ENCODE peak calls at places on chromosomes 11 and 22, in five cellular contexts. M is neuronal stem cell; X is CD8-positive, alpha-beta T cell; P is heart right ventricle; N is PC-3. A is an unnamed sample. For H3K9me3, the result is how much of the 10 kb centered on the place peaks cover.

GRCh38 chr11:57658023-57658361 is 430 bp downstream of the CLP1 start:
- DNase-seq in M (no peak), X (no peak), P (no peak), N (no peak), A (no peak)

GRCh38 chr11:27720277-27720830 is 20.1 kb upstream of the BDNF start:
- DNase-seq in M (peak), X (no peak), P (peak), N (peak), A (no peak)

GRCh38 chr11:14012836-14013235 is 50.3 kb downstream of the SPON1 start:
- DNase-seq in M (no peak), X (no peak), P (no peak), N (no peak), A (no peak)

GRCh38 chr11:130772266-130773227 is 143.7 kb downstream of the SNX19 start:
- DNase-seq in M (no peak), X (no peak), P (no peak), N (peak), A (no peak)

GRCh38 chr11:97269527-97269926 is 879.7 kb downstream of the JRKL start:
- DNase-seq in M (peak), X (no peak), P (no peak), N (peak), A (no peak)

GRCh38 chr11:23288001-23288783 is 427.9 kb upstream of the CCDC179 start:
- DNase-seq in M (no peak), X (no peak), P (no peak), N (peak), A (no peak)

GRCh38 chr22:19036523-19037273 is 85.5 kb downstream of the DGCR2 start:
- DNase-seq in M (no peak), X (no peak), P (no peak), N (no peak), A (no peak)

GRCh38 chr11:71452354-71453020 is 516 bp upstream of the NADSYN1 start:
- DNase-seq in M (no peak), X (peak), P (peak), N (peak), A (peak)

GRCh38 chr11:26228778-26229177 is 103.2 kb upstream of the ANO3 start:
- DNase-seq in M (no peak), X (no peak), P (no peak), N (peak), A (no peak)

GRCh38 chr11:84853841-84854497 is 773.2 kb downstream of the DLG2 start:
- DNase-seq in M (no peak), X (no peak), P (no peak), N (no peak), A (no peak)

GRCh38 chr11:697811-698311 is 2.2 kb downstream of the TMEM80 start:
- DNase-seq in M (no peak), X (no peak), P (no peak), N (peak), A (no peak)

GRCh38 chr11:9250139-9250582 is 15.0 kb downstream of the DENND5A start:
- DNase-seq in M (no peak), X (peak), P (no peak), N (no peak), A (no peak)

GRCh38 chr11:111730871-111731591 is 35.2 kb downstream of the PPP2R1B start:
- DNase-seq in M (no peak), X (no peak), P (no peak), N (peak), A (peak)

GRCh38 chr11:100869328-100869727 is 182.2 kb downstream of the ARHGAP42 start:
- DNase-seq in M (no peak), X (no peak), P (no peak), N (no peak), A (no peak)

GRCh38 chr22:40741116-40741515 is 61.8 kb downstream of the MCHR1 start:
- DNase-seq in M (no peak), X (no peak), P (no peak), N (no peak), A (no peak)

GRCh38 chr22:46057762-46058420 is 80.9 kb upstream of the WNT7B start:
- DNase-seq in M (no peak), X (peak), P (peak), N (peak), A (peak)

GRCh38 chr22:35274154-35274871 is 17.0 kb downstream of the HMGXB4 start:
- DNase-seq in M (no peak), X (no peak), P (no peak), N (peak), A (no peak)

GRCh38 chr11:73252577-73253191 is 19.5 kb upstream of the P2RY6 start:
- DNase-seq in M (no peak), X (no peak), P (no peak), N (peak), A (no peak)

DNA sequence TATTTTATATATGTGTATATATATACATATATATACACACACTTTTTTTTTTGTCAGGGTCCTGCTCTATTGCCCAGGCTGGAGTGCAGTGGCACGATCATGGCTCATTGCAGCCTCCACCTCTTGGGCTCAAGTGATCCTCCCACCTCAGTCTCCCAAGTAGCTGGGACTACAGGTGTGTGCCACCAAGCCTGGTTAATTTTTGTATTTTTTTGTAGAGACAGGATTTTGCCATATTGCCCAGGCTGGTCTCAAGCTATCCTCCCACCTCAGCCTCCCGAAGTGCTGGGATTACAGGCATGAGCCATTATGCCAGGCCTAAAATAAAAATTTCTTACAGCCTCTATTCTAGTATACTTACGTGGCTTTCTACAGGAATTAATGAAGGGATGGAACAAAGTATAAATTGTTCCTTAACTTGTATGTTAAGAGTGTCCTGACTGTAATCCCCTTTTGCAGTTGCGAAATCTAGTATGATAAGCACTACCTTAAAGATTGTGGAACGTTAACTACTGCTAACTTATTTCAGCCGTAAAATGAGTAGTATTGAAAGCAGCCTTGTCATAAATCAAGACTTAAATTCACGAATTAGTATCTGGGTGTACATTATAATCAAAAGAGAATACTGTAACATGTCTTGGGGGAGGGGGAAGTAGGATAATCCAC is 2.1 kb downstream of the TRAF6 start:
- DNase-seq in M (no peak), X (no peak), P (no peak), N (no peak), A (peak)
- H3K27ac ChIP-seq in M (no peak), X (no peak), P (peak), N (no peak), A (peak)

GRCh38 chr22:26235792-26236191 is 66.5 kb downstream of the SEZ6L start:
- DNase-seq in M (no peak), X (no peak), P (no peak), N (no peak), A (no peak)
- H3K9me3 ChIP-seq in M (under half), X (under half), P (under half), N (under half), A (under half)

GRCh38 chr22:26481694-26482093 is 1.9 kb downstream of the HPS4 start:
- DNase-seq in M (no peak), X (no peak), P (no peak), N (no peak), A (no peak)
- H3K27ac ChIP-seq in M (no peak), X (no peak), P (no peak), N (no peak), A (no peak)

DNA sequence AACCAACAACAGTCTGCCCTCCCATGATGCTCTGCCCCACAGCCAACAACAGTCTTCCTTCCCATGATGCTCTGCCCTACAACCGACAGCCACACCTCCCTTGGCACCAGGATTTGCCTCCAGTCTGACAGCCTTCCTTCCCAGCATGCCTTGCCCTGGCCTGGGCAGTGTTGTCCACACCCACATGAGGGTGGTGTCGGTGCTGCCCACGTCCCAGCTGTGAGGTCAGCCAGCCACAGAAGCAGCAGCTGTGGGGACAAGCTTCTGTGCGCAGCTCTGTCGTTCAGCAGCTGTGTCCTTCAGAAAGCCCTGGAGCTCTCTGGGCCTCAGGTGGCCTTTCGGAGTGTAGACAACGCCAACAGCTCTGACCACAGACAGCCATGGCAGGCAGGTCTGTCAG is 1378.9 kb downstream of the BRD1 start:
- DNase-seq in M (no peak), X (no peak), P (no peak), N (no peak), A (no peak)
- H3K9me3 ChIP-seq in M (under half), X (under half), P (under half), N (under half), A (under half)

GRCh38 chr11:34899633-34900016 is 16.6 kb downstream of the APIP start:
- DNase-seq in M (no peak), X (no peak), P (no peak), N (no peak), A (no peak)
- H3K27ac ChIP-seq in M (no peak), X (no peak), P (no peak), N (no peak), A (no peak)

DNA sequence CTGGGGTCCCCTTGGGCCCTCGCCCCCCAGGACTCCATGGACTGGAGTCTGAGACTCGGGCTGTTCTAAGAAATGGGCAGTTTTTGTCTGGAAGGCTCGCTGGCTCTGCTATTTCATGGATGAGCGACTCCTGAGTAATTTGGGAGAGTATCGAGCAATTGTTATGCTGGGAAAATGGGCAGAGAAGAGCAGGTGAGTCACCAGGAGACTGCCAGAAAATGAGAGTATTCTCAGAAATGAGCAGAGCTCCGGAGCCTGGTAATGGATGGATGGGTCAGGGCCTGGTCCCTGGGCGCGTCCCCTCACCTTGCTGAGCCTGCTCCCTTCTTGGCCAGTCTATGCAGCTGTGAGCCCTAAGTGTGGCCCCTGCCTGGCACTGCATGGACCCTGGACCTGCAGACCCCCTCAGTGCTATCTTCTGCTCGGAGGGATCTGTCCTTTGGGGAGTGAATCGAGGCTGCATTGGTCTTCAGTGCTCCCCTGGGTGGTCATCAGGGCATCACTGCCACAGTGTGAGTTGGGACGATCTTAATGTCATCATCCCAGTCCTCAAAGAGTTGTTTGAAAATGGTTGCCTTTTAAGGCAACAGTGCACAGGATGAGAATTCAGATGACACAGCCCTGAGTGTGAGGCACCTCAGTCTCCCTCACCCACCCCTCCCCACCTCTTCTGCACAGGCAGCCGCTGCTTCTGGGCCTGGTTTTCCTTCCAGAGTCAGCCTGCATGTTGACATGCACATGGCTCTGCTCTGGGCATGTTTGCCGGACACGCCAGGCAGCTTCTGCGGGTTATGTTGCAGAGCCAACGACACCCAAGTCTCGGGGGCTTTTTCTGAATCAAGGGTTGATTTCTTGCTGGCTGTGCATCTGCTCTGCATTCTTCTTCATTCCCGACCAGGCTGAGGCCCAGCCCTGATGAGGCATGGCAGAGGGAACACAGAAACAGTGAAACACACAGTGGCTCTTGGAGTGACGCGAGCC is 519.0 kb downstream of the TBC1D22A start:
- DNase-seq in M (no peak), X (no peak), P (no peak), N (peak), A (no peak)
- H3K9me3 ChIP-seq in M (under half), X (under half), P (under half), N (under half), A (under half)

GRCh38 chr11:63862923-63863322 is 24.0 kb downstream of the MARK2 start:
- DNase-seq in M (no peak), X (no peak), P (no peak), N (no peak), A (no peak)
- H3K27ac ChIP-seq in M (no peak), X (no peak), P (no peak), N (no peak), A (no peak)

DNA sequence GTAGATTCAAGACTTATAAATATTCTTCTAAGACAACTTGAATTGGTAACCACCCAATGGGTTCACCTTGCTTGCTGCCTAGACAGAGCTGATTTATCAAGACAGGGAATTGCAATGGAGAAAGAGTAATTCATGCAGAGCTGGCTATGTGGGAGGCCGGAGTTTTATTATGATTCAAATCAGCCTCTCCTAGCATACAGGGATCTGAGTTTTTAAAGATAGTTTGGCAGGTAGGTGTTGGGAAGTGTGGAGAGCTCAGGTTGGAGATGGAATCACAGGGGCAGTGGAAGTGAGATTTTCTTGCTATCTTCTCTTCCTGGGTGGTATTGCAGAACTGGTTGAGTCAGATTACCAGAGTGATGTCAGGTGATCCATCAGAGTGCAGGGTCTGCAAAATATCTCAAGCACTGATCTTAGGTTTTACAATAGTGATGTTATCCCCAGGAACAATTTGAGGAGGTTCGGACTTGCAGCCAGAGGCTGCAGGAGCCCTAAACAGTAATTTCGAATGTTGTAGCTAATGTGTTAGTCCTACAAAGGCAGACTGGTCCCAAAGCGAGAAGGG is 1448.6 kb upstream of the RAG2 start:
- DNase-seq in M (no peak), X (no peak), P (no peak), N (no peak), A (no peak)
- H3K9me3 ChIP-seq in M (under half), X (under half), P (under half), N (under half), A (under half)

GRCh38 chr22:26559961-26560575 is 29.9 kb downstream of the TPST2 start:
- DNase-seq in M (no peak), X (no peak), P (no peak), N (no peak), A (no peak)
- H3K27ac ChIP-seq in M (no peak), X (no peak), P (peak), N (no peak), A (no peak)